ENCODE peak calls at places on chromosomes 7 and 10, in six cellular contexts. C, U, O, G, W and Y are unnamed samples.

GRCh38 chr10:101903827-101904520 is 60.4 kb upstream of the KCNIP2 start:
- DNase-seq in C (peak; percentile 88), U (no peak), O (no peak), G (no peak), W (no peak), Y (no peak)

GRCh38 chr10:121865554-121865953 is 62.3 kb downstream of the ATE1 start:
- DNase-seq in C (no peak), U (no peak), O (no peak), G (no peak), W (no peak), Y (no peak)

GRCh38 chr10:8510471-8510870 is 456.0 kb downstream of the GATA3 start:
- DNase-seq in C (no peak), U (no peak), O (no peak), G (no peak), W (no peak), Y (no peak)

GRCh38 chr10:5506751-5507648 is 7.6 kb upstream of the CALML5 start:
- DNase-seq in C (no peak), U (no peak), O (no peak), G (no peak), W (no peak), Y (no peak)

GRCh38 chr10:17216217-17216900 is 11.7 kb upstream of the VIM start:
- DNase-seq in C (peak; percentile 82), U (no peak), O (no peak), G (peak; percentile 37), W (peak; percentile 66), Y (peak; percentile 47)

GRCh38 chr7:88289505-88290129 is 17.1 kb downstream of the STEAP4 start:
- DNase-seq in C (no peak), U (no peak), O (no peak), G (no peak), W (no peak), Y (no peak)

GRCh38 chr10:44847110-44847509 is 64.0 kb upstream of the TMEM72 start:
- DNase-seq in C (no peak), U (no peak), O (no peak), G (no peak), W (no peak), Y (no peak)

GRCh38 chr7:628041-628763 is 98.3 kb upstream of the DNAAF5 start:
- DNase-seq in C (no peak), U (no peak), O (no peak), G (no peak), W (no peak), Y (no peak)

GRCh38 chr7:10803720-10804119 is 170.0 kb upstream of the PHF14 start:
- DNase-seq in C (no peak), U (no peak), O (peak; percentile 30), G (no peak), W (no peak), Y (no peak)

GRCh38 chr7:32079530-32079929 is 9.3 kb upstream of the PDE1C start:
- DNase-seq in C (no peak), U (no peak), O (no peak), G (no peak), W (no peak), Y (no peak)

GRCh38 chr10:317219-317868 is 182.1 kb downstream of the ZMYND11 start:
- DNase-seq in C (peak; percentile 82), U (no peak), O (no peak), G (no peak), W (no peak), Y (no peak)

GRCh38 chr7:27863866-27864265 is 123.9 kb downstream of the TAX1BP1 start:
- DNase-seq in C (no peak), U (no peak), O (no peak), G (no peak), W (no peak), Y (no peak)

GRCh38 chr7:44378744-44379143 is 53.4 kb upstream of the CAMK2B start:
- DNase-seq in C (no peak), U (no peak), O (no peak), G (no peak), W (no peak), Y (peak; percentile 75)

GRCh38 chr10:511849-512191 is 177.6 kb downstream of the DIP2C start:
- DNase-seq in C (no peak), U (no peak), O (no peak), G (no peak), W (no peak), Y (no peak)

GRCh38 chr10:51528527-51528926 is 170.9 kb downstream of the CSTF2T start:
- DNase-seq in C (no peak), U (no peak), O (no peak), G (no peak), W (no peak), Y (no peak)

GRCh38 chr10:51532044-51532443 is 167.4 kb downstream of the CSTF2T start:
- DNase-seq in C (no peak), U (no peak), O (no peak), G (no peak), W (no peak), Y (no peak)

GRCh38 chr10:51524041-51524440 is 175.4 kb downstream of the CSTF2T start:
- DNase-seq in C (no peak), U (no peak), O (no peak), G (no peak), W (no peak), Y (no peak)

GRCh38 chr10:51530540-51530939 is 168.9 kb downstream of the CSTF2T start:
- DNase-seq in C (no peak), U (no peak), O (no peak), G (no peak), W (no peak), Y (no peak)

GRCh38 chr10:51527806-51528205 is 171.6 kb downstream of the CSTF2T start:
- DNase-seq in C (no peak), U (no peak), O (no peak), G (no peak), W (no peak), Y (no peak)
- TF ChIP-seq GABPA in C (no peak), U (no peak), O (no peak), G (no peak), W (no peak), Y (no peak)

GRCh38 chr7:142961595-142961972 is 579 bp downstream of the KEL start:
- DNase-seq in C (no peak), U (no peak), O (no peak), G (no peak), W (no peak), Y (no peak)

GRCh38 chr7:142964502-142965246 is 2.5 kb upstream of the KEL start:
- DNase-seq in C (no peak), U (no peak), O (no peak), G (peak; percentile 80), W (no peak), Y (no peak)

GRCh38 chr7:142963993-142964392 is 1.8 kb upstream of the KEL start:
- DNase-seq in C (no peak), U (no peak), O (no peak), G (peak; percentile 5), W (no peak), Y (no peak)

GRCh38 chr7:142960955-142961512 is 1.1 kb downstream of the KEL start:
- DNase-seq in C (no peak), U (no peak), O (no peak), G (peak; percentile 71), W (peak; percentile 14), Y (no peak)

DNA sequence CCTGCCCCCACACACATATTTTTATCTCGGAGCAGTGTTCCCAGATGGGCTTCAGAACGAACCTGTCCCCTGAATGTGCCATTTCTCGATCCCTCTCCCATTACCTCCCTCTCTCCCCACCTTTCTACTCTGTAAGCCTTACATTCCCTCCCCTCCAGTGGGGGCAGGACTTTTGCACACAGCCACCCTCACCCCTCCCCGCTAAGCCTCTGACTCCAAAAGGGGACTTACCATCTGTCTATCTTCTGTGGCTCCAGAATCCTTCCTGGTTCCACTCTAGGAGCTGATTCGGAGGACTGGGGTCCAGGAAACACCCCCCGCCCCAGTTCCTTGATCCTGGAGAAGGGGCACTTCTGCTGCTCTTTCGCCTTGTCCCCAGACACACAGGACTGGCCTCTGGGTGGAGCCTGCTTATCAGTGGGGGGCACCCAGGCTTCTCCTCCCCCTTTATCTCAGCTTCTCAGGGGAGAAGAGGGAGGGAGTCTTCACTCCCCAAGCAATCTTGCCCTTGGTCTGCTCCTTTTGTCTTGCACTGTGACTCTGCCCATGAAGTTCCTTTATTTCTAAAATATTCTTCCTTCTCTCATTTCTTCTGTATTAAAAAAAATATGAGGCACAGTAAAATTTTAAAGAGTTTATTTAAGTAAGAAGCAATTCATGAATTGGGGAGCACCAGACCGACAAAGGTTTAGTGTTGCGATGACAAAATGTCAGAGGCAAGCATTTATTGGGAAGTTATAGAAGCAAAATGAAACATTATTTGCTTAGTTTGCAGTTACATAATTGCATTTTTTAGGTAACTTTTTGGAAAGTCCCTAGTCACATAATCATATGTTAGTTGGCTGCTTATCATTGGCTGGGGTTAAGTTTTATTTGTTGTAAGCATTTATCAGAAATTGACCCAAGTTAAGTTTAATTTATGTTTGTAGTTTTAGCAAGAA is at the start of gene KEL:
- DNase-seq in C (no peak), U (no peak), O (no peak), G (peak; percentile 93), W (no peak), Y (no peak)
- TF ChIP-seq GABPA in C (no peak), U (no peak), O (no peak), G (peak; percentile 11), W (no peak), Y (no peak)

GRCh38 chr7:116805100-116805544 is 57.3 kb upstream of the CAPZA2 start:
- DNase-seq in C (no peak), U (no peak), O (peak; percentile 23), G (no peak), W (no peak), Y (peak; percentile 70)
- TF ChIP-seq GABPA in C (no peak), U (no peak), O (no peak), G (no peak), W (no peak), Y (no peak)

DNA sequence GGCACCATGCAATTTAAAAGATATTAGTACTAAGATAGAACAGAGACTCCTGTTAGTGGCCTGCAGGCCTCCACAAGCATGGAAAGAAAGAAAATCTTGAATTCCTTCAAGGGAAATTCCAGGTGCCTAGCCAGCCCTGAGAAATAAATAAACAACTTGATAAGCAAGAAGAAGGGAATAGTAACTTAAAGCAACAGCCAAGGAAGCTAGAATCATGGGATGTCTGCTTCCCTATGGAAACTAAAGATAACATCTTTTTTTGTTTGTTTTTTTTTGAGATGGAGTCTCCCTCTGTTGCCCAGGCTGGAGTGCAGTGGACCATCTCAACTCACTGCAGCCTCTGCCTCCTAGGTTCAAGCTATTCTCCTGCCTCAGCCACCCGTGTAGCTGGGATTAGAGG is 128.6 kb downstream of the SKIDA1 start:
- DNase-seq in C (no peak), U (no peak), O (no peak), G (no peak), W (no peak), Y (no peak)
- TF ChIP-seq GABPA in C (no peak), U (no peak), O (no peak), G (no peak), W (no peak), Y (no peak)

DNA sequence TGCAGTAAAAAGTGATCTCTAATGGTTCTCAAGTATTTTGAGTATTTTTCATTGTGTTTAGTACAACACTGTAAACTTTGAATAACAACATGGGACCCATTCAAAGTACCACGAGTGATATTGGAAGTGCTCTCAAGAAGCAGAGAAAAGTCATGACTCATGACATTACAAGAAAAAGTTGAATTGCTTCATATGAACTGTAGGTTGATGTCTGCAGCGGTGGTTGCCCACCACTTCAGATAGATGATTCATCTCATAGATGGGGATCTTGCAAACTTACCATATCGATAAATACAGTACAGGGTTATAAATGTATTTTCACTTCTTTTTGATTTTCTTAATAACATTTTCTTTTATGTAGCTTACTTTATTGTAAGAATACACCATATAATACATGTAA is 34.0 kb downstream of the ENTPD1 start:
- DNase-seq in C (no peak), U (no peak), O (no peak), G (no peak), W (peak; percentile 13), Y (no peak)
- TF ChIP-seq GABPA in C (no peak), U (no peak), O (no peak), G (no peak), W (no peak), Y (no peak)